ENCODE peak calls at places on chromosomes 7 and 10, in six cellular contexts. X is IMR-90, S is H9, P is H1, V is neuronal stem cell, C is mesenchymal stem cell. B is an unnamed sample.

GRCh38 chr7:741191-741671 is 14.2 kb upstream of the PRKAR1B start:
- DNase-seq in P (no peak), C (no peak), V (no peak), X (no peak), S (no peak), B (no peak)

GRCh38 chr10:687583-688286 is 1.7 kb downstream of the DIP2C start:
- DNase-seq in V (no peak), P (no peak), S (no peak), X (no peak), C (no peak), B (no peak)

GRCh38 chr7:151899513-151900360 is 22.8 kb upstream of the PRKAG2 start:
- DNase-seq in V (no peak), X (no peak), P (no peak), S (no peak), C (no peak), B (no peak)

GRCh38 chr7:111108526-111108925 is 17.6 kb downstream of the LRRN3 start:
- DNase-seq in V (no peak), P (no peak), X (peak), S (no peak), C (peak), B (no peak)

GRCh38 chr10:75238182-75239180 is 2.7 kb upstream of the COMTD1 start:
- DNase-seq in P (no peak), X (no peak), C (no peak), S (peak), V (no peak), B (no peak)

GRCh38 chr10:22346087-22346661 is 878 bp downstream of the SPAG6 start:
- DNase-seq in S (no peak), P (no peak), V (peak), C (peak), X (no peak), B (no peak)

GRCh38 chr10:86900955-86901354 is 56.5 kb downstream of the MMRN2 start:
- DNase-seq in P (no peak), C (peak), S (no peak), V (no peak), X (peak), B (no peak)

GRCh38 chr7:34138483-34138882 is 233.1 kb downstream of the BMPER start:
- DNase-seq in X (no peak), S (no peak), V (no peak), P (no peak), C (no peak), B (no peak)

GRCh38 chr10:123847686-123848432 is 43.7 kb downstream of the CPXM2 start:
- DNase-seq in V (no peak), X (no peak), P (no peak), S (no peak), C (no peak), B (peak)

GRCh38 chr10:51950371-51950995 is 251.1 kb upstream of the CSTF2T start:
- DNase-seq in S (no peak), V (no peak), C (no peak), P (no peak), X (no peak), B (no peak)

GRCh38 chr10:5941579-5941978 is 35.8 kb downstream of the IL15RA start:
- DNase-seq in X (no peak), C (no peak), P (no peak), S (no peak), V (no peak), B (no peak)

GRCh38 chr7:17781491-17782215 is 158.6 kb downstream of the SNX13 start:
- DNase-seq in V (no peak), X (peak), C (peak), P (no peak), S (no peak), B (no peak)

GRCh38 chr10:77837248-77837924 is 89.2 kb downstream of the DLG5 start:
- DNase-seq in X (peak), C (peak), S (peak), P (peak), V (peak), B (no peak)

GRCh38 chr10:133211959-133212852 is 17.8 kb upstream of the UTF1 start:
- DNase-seq in P (no peak), C (no peak), X (no peak), S (no peak), V (no peak), B (no peak)

GRCh38 chr10:11165591-11166543 is 148.2 kb downstream of the CELF2 start:
- DNase-seq in P (no peak), V (peak), S (peak), C (peak), X (no peak), B (no peak)

GRCh38 chr10:97779492-97779891 is 7.7 kb upstream of the SFRP5 start:
- DNase-seq in X (no peak), C (no peak), V (no peak), S (no peak), P (no peak), B (no peak)

GRCh38 chr7:98697083-98697482 is 80.0 kb downstream of the NPTX2 start:
- DNase-seq in X (no peak), C (no peak), V (no peak), P (no peak), S (no peak), B (no peak)

GRCh38 chr10:119120413-119120867 is 16.5 kb downstream of the DENND10 start:
- DNase-seq in S (no peak), C (peak), X (peak), V (no peak), P (no peak), B (no peak)

GRCh38 chr10:50538473-50539398 is 85.0 kb downstream of the SGMS1 start:
- DNase-seq in S (no peak), C (no peak), V (no peak), P (no peak), X (no peak), B (no peak)

GRCh38 chr10:79286318-79286951 is 60.8 kb upstream of the PPIF start:
- DNase-seq in P (no peak), V (no peak), C (peak), X (peak), S (no peak), B (peak)

GRCh38 chr7:1815051-1815481 is 145.0 kb downstream of the ELFN1 start:
- DNase-seq in V (no peak), P (no peak), C (no peak), S (no peak), X (peak), B (no peak)

GRCh38 chr10:122558452-122558851 is 2.1 kb upstream of the DMBT1 start:
- DNase-seq in X (no peak), S (no peak), V (no peak), C (no peak), P (no peak), B (no peak)

GRCh38 chr10:96488161-96488935 is 25.4 kb downstream of the TLL2 start:
- DNase-seq in C (no peak), P (no peak), S (no peak), X (peak), V (no peak), B (no peak)

GRCh38 chr7:154906201-154906600 is 96.7 kb downstream of the PAXIP1 start:
- DNase-seq in C (no peak), V (no peak), X (no peak), S (no peak), P (no peak), B (no peak)

GRCh38 chr7:122362473-122362872 is 57.9 kb upstream of the FEZF1 start:
- DNase-seq in C (no peak), S (no peak), P (no peak), V (no peak), X (no peak), B (no peak)

GRCh38 chr10:116470768-116471415 is 43.2 kb downstream of the PNLIPRP3 start:
- DNase-seq in X (no peak), C (no peak), P (peak), S (peak), V (peak), B (peak)

GRCh38 chr7:154647625-154648024 is 355.3 kb downstream of the PAXIP1 start:
- DNase-seq in V (no peak), C (no peak), S (no peak), X (no peak), P (no peak), B (no peak)

GRCh38 chr10:68242051-68242450 is 10.1 kb upstream of the ATOH7 start:
- DNase-seq in S (no peak), X (no peak), C (no peak), V (no peak), P (no peak), B (no peak)

GRCh38 chr7:107090452-107090851 is 45.9 kb downstream of the PRKAR2B start:
- DNase-seq in P (no peak), V (no peak), S (no peak), X (no peak), C (no peak), B (no peak)

GRCh38 chr7:138549082-138549481 is 89.0 kb downstream of the TRIM24 start:
- DNase-seq in C (peak), P (no peak), V (no peak), X (no peak), S (no peak), B (no peak)

GRCh38 chr10:129811208-129811607 is 152.9 kb downstream of the EBF3 start:
- DNase-seq in V (no peak), P (no peak), C (no peak), X (no peak), S (no peak), B (no peak)

GRCh38 chr10:129807211-129807610 is 156.9 kb downstream of the EBF3 start:
- DNase-seq in V (no peak), S (no peak), X (no peak), P (no peak), C (no peak), B (no peak)

GRCh38 chr10:129809841-129810240 is 154.2 kb downstream of the EBF3 start:
- DNase-seq in V (no peak), S (no peak), X (no peak), P (no peak), C (no peak), B (no peak)

GRCh38 chr10:129808092-129808983 is 155.7 kb downstream of the EBF3 start:
- DNase-seq in C (no peak), P (no peak), V (no peak), X (no peak), S (no peak), B (no peak)

GRCh38 chr10:129809431-129809830 is 154.6 kb downstream of the EBF3 start:
- DNase-seq in X (no peak), C (no peak), S (no peak), V (no peak), P (no peak), B (no peak)
- H2AK5ac ChIP-seq in X (no peak), C (no peak), S (no peak), V (no peak), P (no peak), B (no peak)

GRCh38 chr7:3259711-3260424 is 41.2 kb upstream of the SDK1 start:
- DNase-seq in C (peak), V (no peak), X (peak), S (no peak), P (no peak), B (peak)
- H2AFZ ChIP-seq in C (no peak), V (peak), X (no peak), S (no peak), P (peak), B (no peak)

GRCh38 chr10:112957589-112958202 is 7.6 kb downstream of the TCF7L2 start:
- DNase-seq in X (no peak), S (no peak), C (peak), V (no peak), P (no peak), B (no peak)
- H3K4ac ChIP-seq in X (peak), S (no peak), C (no peak), V (no peak), P (peak), B (peak)

DNA sequence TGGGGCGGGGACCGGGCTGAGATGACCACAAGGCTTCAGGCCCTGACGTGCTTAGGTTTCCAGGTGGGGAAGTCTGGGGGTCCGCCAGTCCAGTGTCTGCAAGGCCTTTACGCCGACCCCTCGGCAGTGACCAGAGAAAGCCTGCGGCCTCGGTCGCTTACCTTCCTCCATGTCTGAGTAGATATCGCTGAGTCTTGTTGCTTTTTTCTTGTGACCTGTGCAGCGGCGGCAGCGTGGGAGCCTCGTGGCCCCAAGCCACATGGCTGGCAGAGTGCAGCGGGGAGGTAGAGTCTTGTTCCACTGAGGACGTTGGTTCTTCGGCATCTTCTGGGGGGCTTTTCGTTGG is 329 bp downstream of the NOLC1 start:
- DNase-seq in P (no peak), V (no peak), S (no peak), C (no peak), X (peak), B (no peak)
- H2AK5ac ChIP-seq in P (peak), V (peak), S (no peak), C (no peak), X (peak), B (peak)

GRCh38 chr7:156777364-156778069 is 115.5 kb downstream of the LMBR1 start:
- DNase-seq in X (peak), P (no peak), C (no peak), V (no peak), S (no peak), B (no peak)
- H2AFZ ChIP-seq in X (no peak), P (no peak), C (no peak), V (no peak), S (no peak), B (no peak)